ENCODE peak calls at places on chromosomes 7 and 10, in ten cellular contexts. M is colonic mucosa; H is activated CD4-positive, alpha-beta T cell treated with anti-CD3 and anti-CD28 coated beads for 24 hours; Q is non-pigmented ciliary epithelial cell; K is activated CD8-positive, alpha-beta memory T cell treated with anti-CD3 and anti-CD28 coated beads for 4 hours; V is occipital lobe; I is AG08395; Z is globus pallidus; E is NCI-H1092 treated with DMSO at 0.1 percent for 48 hours; T is neural progenitor cell. U is an unnamed sample.

GRCh38 chr7:122549578-122549977 is 149.3 kb downstream of the RNF133 start:
- DNase-seq in M (no peak), H (no peak), Q (no peak), K (no peak), V (no peak), I (no peak), Z (no peak), E (no peak), T (no peak), U (no peak)

GRCh38 chr10:15742831-15743230 is 23.1 kb upstream of the ITGA8 start:
- DNase-seq in M (no peak), H (no peak), Q (no peak), K (no peak), V (no peak), I (no peak), Z (no peak), E (no peak), T (no peak), U (no peak)

GRCh38 chr7:91465595-91466061 is 201.4 kb downstream of the FZD1 start:
- DNase-seq in M (no peak), H (no peak), Q (no peak), K (no peak), V (no peak), I (no peak), Z (no peak), E (no peak), T (no peak), U (no peak)

GRCh38 chr7:108063520-108063933 is 60.6 kb upstream of the LAMB1 start:
- DNase-seq in M (no peak), H (no peak), Q (no peak), K (no peak), V (no peak), I (no peak), Z (no peak), E (peak; percentile 21), T (no peak), U (no peak)

GRCh38 chr10:68900427-68901105 is 549 bp upstream of the DDX50 start:
- DNase-seq in M (no peak), H (no peak), Q (peak; percentile 56), K (no peak), V (no peak), I (peak; percentile 44), Z (no peak), E (no peak), T (no peak), U (no peak)

GRCh38 chr10:104642001-104642270 is 846 bp downstream of the SORCS3 start:
- DNase-seq in M (no peak), H (no peak), Q (no peak), K (no peak), V (no peak), I (no peak), Z (no peak), E (no peak), T (peak; percentile 46), U (no peak)

GRCh38 chr10:61841338-61841875 is 60.1 kb upstream of the ARID5B start:
- DNase-seq in M (no peak), H (no peak), Q (no peak), K (no peak), V (no peak), I (no peak), Z (no peak), E (no peak), T (no peak), U (no peak)

GRCh38 chr10:44830022-44830421 is 81.1 kb upstream of the TMEM72 start:
- DNase-seq in M (no peak), H (no peak), Q (no peak), K (no peak), V (no peak), I (peak; percentile 61), Z (no peak), E (no peak), T (no peak), U (no peak)

GRCh38 chr10:125448596-125448995 is 234.4 kb downstream of the TEX36 start:
- DNase-seq in M (peak; percentile 47), H (no peak), Q (no peak), K (no peak), V (no peak), I (no peak), Z (no peak), E (no peak), T (peak; percentile 70), U (peak; percentile 18)

GRCh38 chr10:1679821-1680650 is 57.3 kb downstream of the ADARB2 start:
- DNase-seq in M (no peak), H (no peak), Q (no peak), K (no peak), V (no peak), I (no peak), Z (no peak), E (no peak), T (peak; percentile 28), U (no peak)

GRCh38 chr7:128831994-128832879 is 2.0 kb downstream of the FLNC start:
- DNase-seq in M (no peak), H (no peak), Q (no peak), K (no peak), V (no peak), I (peak; percentile 41), Z (peak; percentile 61), E (peak; percentile 39), T (peak; percentile 87), U (no peak)

GRCh38 chr7:73593207-73594045 is 15.0 kb upstream of the TBL2 start:
- DNase-seq in M (no peak), H (no peak), Q (no peak), K (no peak), V (no peak), I (no peak), Z (no peak), E (no peak), T (no peak), U (no peak)

GRCh38 chr10:29681700-29682444 is 47.1 kb upstream of the SVIL start:
- DNase-seq in M (no peak), H (peak; percentile 19), Q (no peak), K (peak; percentile 42), V (no peak), I (no peak), Z (no peak), E (no peak), T (no peak), U (no peak)

GRCh38 chr10:47378606-47379444 is 5.3 kb downstream of the ZNF488 start:
- DNase-seq in M (peak; percentile 16), H (no peak), Q (no peak), K (no peak), V (no peak), I (no peak), Z (peak; percentile 23), E (no peak), T (no peak), U (no peak)

GRCh38 chr10:6083523-6084475 is 5.0 kb upstream of the RBM17 start:
- DNase-seq in M (no peak), H (no peak), Q (no peak), K (no peak), V (no peak), I (peak; percentile 20), Z (no peak), E (no peak), T (no peak), U (no peak)

GRCh38 chr7:25262586-25262985 is 34.3 kb upstream of the NPVF start:
- DNase-seq in M (no peak), H (no peak), Q (no peak), K (no peak), V (no peak), I (peak; percentile 9), Z (no peak), E (no peak), T (no peak), U (peak; percentile 68)

GRCh38 chr10:74778436-74779094 is 47.8 kb upstream of the KAT6B start:
- DNase-seq in M (no peak), H (no peak), Q (no peak), K (no peak), V (no peak), I (no peak), Z (no peak), E (no peak), T (no peak), U (no peak)

GRCh38 chr7:25059576-25059975 is 65.5 kb downstream of the CYCS start:
- DNase-seq in M (no peak), H (no peak), Q (no peak), K (no peak), V (no peak), I (no peak), Z (no peak), E (no peak), T (peak; percentile 23), U (no peak)

GRCh38 chr7:134857958-134858357 is 78.5 kb downstream of the CALD1 start:
- DNase-seq in M (no peak), H (no peak), Q (no peak), K (no peak), V (no peak), I (no peak), Z (no peak), E (no peak), T (no peak), U (no peak)

GRCh38 chr10:132294196-132294520 is 13.6 kb downstream of the STK32C start:
- DNase-seq in M (no peak), H (no peak), Q (no peak), K (no peak), V (no peak), I (no peak), Z (no peak), E (no peak), T (no peak), U (no peak)

GRCh38 chr7:139328375-139328774 is 12.8 kb upstream of the FMC1 start:
- DNase-seq in M (no peak), H (no peak), Q (peak; percentile 37), K (no peak), V (no peak), I (peak; percentile 89), Z (no peak), E (no peak), T (no peak), U (no peak)

GRCh38 chr10:1932617-1933016 is 195.3 kb upstream of the ADARB2 start:
- DNase-seq in M (no peak), H (no peak), Q (no peak), K (no peak), V (no peak), I (no peak), Z (no peak), E (no peak), T (no peak), U (no peak)

GRCh38 chr7:2880882-2881281 is 36.8 kb upstream of the GNA12 start:
- DNase-seq in M (no peak), H (no peak), Q (no peak), K (no peak), V (no peak), I (no peak), Z (no peak), E (no peak), T (no peak), U (no peak)

GRCh38 chr7:149126662-149127321 is 668 bp upstream of the ZNF425 start:
- DNase-seq in M (peak; percentile 49), H (peak; percentile 48), Q (no peak), K (peak; percentile 58), V (peak; percentile 34), I (peak; percentile 49), Z (peak; percentile 49), E (peak; percentile 80), T (peak; percentile 30), U (peak; percentile 51)

GRCh38 chr7:100003711-100004661 is 11.4 kb upstream of the ZKSCAN1 start:
- DNase-seq in M (peak; percentile 84), H (no peak), Q (no peak), K (no peak), V (peak; percentile 58), I (no peak), Z (peak; percentile 89), E (peak; percentile 98), T (no peak), U (no peak)

GRCh38 chr10:50614444-50615137 is 9.2 kb downstream of the SGMS1 start:
- DNase-seq in M (no peak), H (no peak), Q (no peak), K (no peak), V (no peak), I (no peak), Z (no peak), E (no peak), T (peak; percentile 31), U (no peak)

GRCh38 chr10:69318087-69318996 is 40.0 kb downstream of the HK1 start:
- DNase-seq in M (peak; percentile 93), H (peak; percentile 89), Q (no peak), K (peak; percentile 81), V (peak; percentile 85), I (peak; percentile 98), Z (peak; percentile 75), E (peak; percentile 71), T (peak; percentile 96), U (peak; percentile 85)

GRCh38 chr10:35908451-35908850 is 266.4 kb upstream of the FZD8 start:
- DNase-seq in M (no peak), H (no peak), Q (no peak), K (no peak), V (no peak), I (no peak), Z (no peak), E (no peak), T (no peak), U (no peak)